ENCODE peak calls at places on chromosome 4, in nine cellular contexts. I is epithelial cell of esophagus, B is lower leg skin, A is heart right ventricle, C is omental fat pad, R is AG09319, P is left ventricle myocardium inferior, G is cardiac fibroblast, M is spleen. E is an unnamed sample.

GRCh38 chr4:2630556-2631273 is 94.3 kb downstream of the FAM193A start:
- DNase-seq in I (no peak), B (no peak), A (no peak), C (no peak), R (no peak), P (no peak), G (no peak), M (no peak), E (no peak)

GRCh38 chr4:153114771-153115321 is 89.4 kb upstream of the TRIM2 start:
- DNase-seq in I (peak), B (no peak), A (no peak), C (no peak), R (no peak), P (no peak), G (peak), M (no peak), E (no peak)

GRCh38 chr4:151653548-151653918 is 107.3 kb downstream of the GATB start:
- DNase-seq in I (no peak), B (no peak), A (no peak), C (no peak), R (no peak), P (no peak), G (no peak), M (no peak), E (no peak)

GRCh38 chr4:7199129-7199725 is 6.9 kb downstream of the SORCS2 start:
- DNase-seq in I (no peak), B (no peak), A (no peak), C (no peak), R (no peak), P (no peak), G (no peak), M (no peak), E (no peak)

GRCh38 chr4:75555294-75556164 is at the start of gene ODAPH:
- DNase-seq in I (peak), B (no peak), A (no peak), C (no peak), R (no peak), P (no peak), G (no peak), M (no peak), E (no peak)

GRCh38 chr4:154560824-154561231 is 2.0 kb upstream of the FGB start:
- DNase-seq in I (peak), B (no peak), A (no peak), C (no peak), R (no peak), P (no peak), G (peak), M (no peak), E (no peak)

GRCh38 chr4:25951390-25951952 is 37.5 kb downstream of the SMIM20 start:
- DNase-seq in I (no peak), B (no peak), A (no peak), C (no peak), R (no peak), P (no peak), G (no peak), M (no peak), E (no peak)

GRCh38 chr4:103415801-103416200 is 217.7 kb upstream of the CENPE start:
- DNase-seq in I (peak), B (no peak), A (no peak), C (no peak), R (no peak), P (no peak), G (no peak), M (no peak), E (no peak)

GRCh38 chr4:182212211-182212761 is 30.9 kb upstream of the TENM3 start:
- DNase-seq in I (peak), B (no peak), A (no peak), C (no peak), R (no peak), P (no peak), G (peak), M (no peak), E (no peak)

GRCh38 chr4:122775987-122776836 is 43.7 kb downstream of the BBS12 start:
- DNase-seq in I (peak), B (no peak), A (no peak), C (no peak), R (no peak), P (no peak), G (no peak), M (no peak), E (no peak)

GRCh38 chr4:146488495-146489174 is 33.1 kb downstream of the SLC10A7 start:
- DNase-seq in I (no peak), B (no peak), A (no peak), C (no peak), R (no peak), P (no peak), G (peak), M (no peak), E (no peak)

GRCh38 chr4:64250488-64250887 is 158.8 kb downstream of the TECRL start:
- DNase-seq in I (no peak), B (no peak), A (no peak), C (no peak), R (no peak), P (no peak), G (no peak), M (no peak), E (no peak)

GRCh38 chr4:78337216-78337615 is 214.4 kb upstream of the ANXA3 start:
- DNase-seq in I (no peak), B (no peak), A (no peak), C (no peak), R (no peak), P (no peak), G (peak), M (no peak), E (no peak)

GRCh38 chr4:139229534-139230039 is 50.4 kb downstream of the MGARP start:
- DNase-seq in I (peak), B (no peak), A (peak), C (no peak), R (no peak), P (no peak), G (peak), M (no peak), E (no peak)

GRCh38 chr4:709348-709747 is 3.7 kb downstream of the PCGF3 start:
- DNase-seq in I (no peak), B (no peak), A (no peak), C (no peak), R (no peak), P (no peak), G (no peak), M (no peak), E (no peak)

GRCh38 chr4:189090174-189090814 is 850.4 kb upstream of the FRG1 start:
- DNase-seq in I (peak), B (no peak), A (no peak), C (no peak), R (no peak), P (no peak), G (peak), M (no peak), E (no peak)

GRCh38 chr4:184007891-184008290 is 102.8 kb downstream of the STOX2 start:
- DNase-seq in I (peak), B (no peak), A (no peak), C (no peak), R (no peak), P (no peak), G (no peak), M (no peak), E (no peak)

GRCh38 chr4:127634181-127634580 is 1.4 kb downstream of the INTU start:
- DNase-seq in I (peak), B (no peak), A (no peak), C (no peak), R (no peak), P (no peak), G (peak), M (no peak), E (no peak)

GRCh38 chr4:78732332-78733104 is 43.6 kb upstream of the BMP2K start:
- DNase-seq in I (no peak), B (no peak), A (no peak), C (no peak), R (no peak), P (no peak), G (no peak), M (no peak), E (no peak)

GRCh38 chr4:131638776-131639175 is 1510.3 kb upstream of the PCDH10 start:
- DNase-seq in I (no peak), B (no peak), A (no peak), C (no peak), R (no peak), P (no peak), G (no peak), M (no peak), E (no peak)

GRCh38 chr4:131649227-131649626 is 1499.9 kb upstream of the PCDH10 start:
- DNase-seq in I (no peak), B (no peak), A (no peak), C (no peak), R (no peak), P (no peak), G (no peak), M (no peak), E (no peak)

GRCh38 chr4:131644619-131645018 is 1504.5 kb upstream of the PCDH10 start:
- DNase-seq in I (peak), B (no peak), A (no peak), C (no peak), R (no peak), P (no peak), G (peak), M (no peak), E (no peak)
- TF ChIP-seq CTCF in I (peak), B (no peak), A (no peak), C (no peak), R (no peak), P (no peak), G (peak), M (no peak), E (no peak)

DNA sequence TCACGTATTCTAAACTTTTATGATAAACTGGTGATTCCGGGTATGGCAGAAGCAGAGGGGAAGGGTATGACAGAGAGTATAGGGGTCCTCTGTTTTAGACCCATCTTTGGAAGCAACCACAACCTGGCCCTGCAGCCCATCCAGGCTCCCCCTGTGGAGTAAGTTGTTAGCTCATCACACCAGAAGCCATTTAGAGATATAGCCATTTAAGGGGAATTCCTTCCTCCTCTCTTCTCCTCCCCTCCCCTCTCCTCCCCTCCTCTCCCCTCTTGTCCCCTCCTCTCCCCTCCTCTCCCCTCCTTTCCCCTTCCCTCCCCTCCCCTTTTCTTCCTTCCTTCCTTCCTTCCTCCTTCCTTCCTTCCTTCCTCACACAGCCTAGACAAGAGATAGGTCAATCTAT is 197.3 kb upstream of the LDB2 start:
- DNase-seq in I (no peak), B (no peak), A (no peak), C (no peak), R (no peak), P (no peak), G (no peak), M (no peak), E (no peak)
- TF ChIP-seq CTCF in I (no peak), B (no peak), A (no peak), C (no peak), R (no peak), P (no peak), G (no peak), M (no peak), E (no peak)

DNA sequence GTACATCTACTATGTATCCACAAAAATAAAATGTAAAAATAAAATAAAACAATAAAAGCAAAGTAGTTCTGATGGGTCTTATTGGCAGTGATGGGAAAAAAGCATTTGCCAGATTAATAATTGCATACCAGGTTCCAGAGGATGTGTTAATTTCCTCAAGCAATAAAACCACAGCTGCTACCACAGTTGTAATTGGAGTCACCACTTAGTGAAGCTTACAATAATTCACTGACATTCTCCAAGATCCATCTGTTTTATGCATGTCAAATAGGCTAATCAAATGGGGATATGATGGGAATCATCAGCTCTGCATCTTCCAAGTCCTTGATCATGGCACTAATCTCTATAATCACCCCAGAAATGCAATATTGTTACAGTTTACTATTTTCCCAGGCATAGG is 123.5 kb upstream of the EMCN start:
- DNase-seq in I (no peak), B (no peak), A (no peak), C (no peak), R (no peak), P (no peak), G (no peak), M (no peak), E (no peak)
- TF ChIP-seq CTCF in I (no peak), B (no peak), A (no peak), C (no peak), R (no peak), P (no peak), G (no peak), M (no peak), E (no peak)

GRCh38 chr4:21474195-21474594 is 474.4 kb downstream of the KCNIP4 start:
- DNase-seq in I (no peak), B (no peak), A (no peak), C (no peak), R (no peak), P (no peak), G (no peak), M (no peak), E (no peak)

GRCh38 chr4:21470531-21470930 is 478.0 kb downstream of the KCNIP4 start:
- DNase-seq in I (peak), B (no peak), A (peak), C (no peak), R (peak), P (no peak), G (peak), M (no peak), E (no peak)

GRCh38 chr4:21467551-21467950 is 481.0 kb downstream of the KCNIP4 start:
- DNase-seq in I (peak), B (no peak), A (no peak), C (no peak), R (no peak), P (no peak), G (no peak), M (no peak), E (no peak)

DNA sequence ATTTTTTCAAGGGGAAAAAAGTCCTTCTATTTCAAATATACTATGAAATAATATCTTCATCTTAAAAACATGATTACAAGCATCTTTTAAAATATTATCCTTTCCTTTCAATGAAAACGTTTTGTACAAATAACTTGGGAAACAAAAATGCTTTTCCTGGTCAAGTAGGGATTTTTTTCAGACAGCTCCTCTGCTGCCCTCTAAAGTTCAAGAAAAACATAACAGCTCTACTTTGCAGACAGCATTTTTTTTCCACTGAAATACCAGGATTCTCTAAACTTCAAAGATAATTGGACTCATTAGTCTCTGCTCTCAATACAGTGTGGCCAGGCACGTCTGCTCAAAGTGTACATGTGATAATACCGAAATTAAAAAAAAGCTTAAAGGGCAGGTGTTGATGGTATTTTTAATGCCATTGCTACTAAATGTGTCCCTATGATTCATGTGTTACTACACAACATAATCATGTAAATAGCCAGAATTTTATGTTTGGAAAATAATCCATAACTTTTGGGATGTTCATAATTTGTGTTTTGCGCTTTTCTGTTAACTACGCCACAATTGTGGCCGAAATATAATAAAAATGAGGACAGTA is 479.0 kb downstream of the KCNIP4 start:
- DNase-seq in I (peak), B (no peak), A (no peak), C (no peak), R (no peak), P (no peak), G (peak), M (no peak), E (no peak)
- TF ChIP-seq CTCF in I (peak), B (no peak), A (peak), C (no peak), R (peak), P (peak), G (peak), M (no peak), E (peak)

GRCh38 chr4:70183940-70184246 is 11.6 kb upstream of the ODAM start:
- DNase-seq in I (no peak), B (no peak), A (no peak), C (no peak), R (no peak), P (no peak), G (no peak), M (no peak), E (no peak)
- TF ChIP-seq CTCF in I (no peak), B (no peak), A (no peak), C (no peak), R (no peak), P (no peak), G (no peak), M (no peak), E (peak)

GRCh38 chr4:81032805-81033684 is 2.5 kb downstream of the BMP3 start:
- DNase-seq in I (peak), B (no peak), A (no peak), C (no peak), R (no peak), P (no peak), G (no peak), M (no peak), E (no peak)
- TF ChIP-seq CTCF in I (no peak), B (no peak), A (no peak), C (no peak), R (no peak), P (no peak), G (no peak), M (no peak), E (no peak)